ENCODE peak calls at places on chromosome 4, in nine cellular contexts. M is stimulated activated CD4-positive, alpha-beta T cell treated with anti-CD3 and anti-CD28 coated beads, Interleukin-2, amount 100 ng/mL, for 24 hours; J is amygdala; T is heart left ventricle; O is lower lobe of right lung; Q is fibroblast of the conjunctiva; H is type B pancreatic cell; Z is endodermal cell; G is HFFc6. V is an unnamed sample.

GRCh38 chr4:119615068-119615744 is 13.4 kb downstream of the PDE5A start:
- DNase-seq in G (no peak), H (no peak), T (no peak), J (no peak), M (no peak), Q (no peak), Z (no peak), O (no peak), V (no peak)

GRCh38 chr4:44522761-44523445 is 74.3 kb upstream of the KCTD8 start:
- DNase-seq in O (no peak), Z (no peak), Q (no peak), T (no peak), G (no peak), H (no peak), M (no peak), J (no peak), V (no peak)

GRCh38 chr4:6109842-6110560 is 90.3 kb downstream of the JAKMIP1 start:
- DNase-seq in Z (peak; percentile 94), G (no peak), O (no peak), T (peak; percentile 1), H (peak; percentile 54), J (no peak), Q (no peak), M (no peak), V (no peak)

GRCh38 chr4:40910706-40911105 is 161.0 kb downstream of the NSUN7 start:
- DNase-seq in Z (no peak), G (no peak), Q (no peak), J (no peak), T (no peak), M (no peak), H (no peak), O (no peak), V (no peak)

GRCh38 chr4:74549936-74550335 is 105.0 kb downstream of the AREG start:
- DNase-seq in M (no peak), G (peak; percentile 62), Z (no peak), J (no peak), T (no peak), H (no peak), O (no peak), Q (no peak), V (no peak)

GRCh38 chr4:3805026-3805425 is 38.8 kb downstream of the ADRA2C start:
- DNase-seq in H (no peak), Q (no peak), M (no peak), G (no peak), Z (peak; percentile 72), T (no peak), O (peak; percentile 13), J (no peak), V (no peak)

GRCh38 chr4:174318829-174319764 is 35.4 kb downstream of the CEP44 start:
- DNase-seq in H (no peak), Q (no peak), T (no peak), G (peak; percentile 35), J (no peak), M (no peak), O (no peak), Z (peak; percentile 58), V (no peak)

GRCh38 chr4:100742045-100742444 is 224.2 kb upstream of the EMCN start:
- DNase-seq in G (peak; percentile 65), J (no peak), O (no peak), H (no peak), T (peak; percentile 16), Z (no peak), M (no peak), Q (peak; percentile 39), V (no peak)

V was measured in ovary.